ENCODE peak calls at places on chromosomes 11 and 22, in eight cellular contexts. P is GM12865, Z is IMR-90, U is upper lobe of right lung, D is testis, G is right lobe of liver, F is WERI-Rb-1, L is fibroblast of lung. V is an unnamed sample.

GRCh38 chr11:74820763-74821162 is 72.1 kb downstream of the RNF169 start:
- DNase-seq in D (no peak), U (no peak), P (no peak), Z (peak; percentile 99), L (peak; percentile 93), F (no peak), G (no peak), V (no peak)

GRCh38 chr11:83306385-83307080 is 20.4 kb upstream of the CCDC90B start:
- DNase-seq in U (no peak), P (no peak), F (no peak), L (no peak), D (no peak), Z (no peak), G (no peak), V (no peak)

GRCh38 chr11:19368726-19369364 is 128.1 kb upstream of the E2F8 start:
- DNase-seq in P (no peak), U (no peak), Z (no peak), G (no peak), F (no peak), D (no peak), L (peak; percentile 51), V (no peak)

GRCh38 chr22:23909258-23909898 is 15.2 kb downstream of the MIF start:
- DNase-seq in L (peak; percentile 36), Z (peak; percentile 44), F (no peak), U (no peak), P (no peak), G (peak; percentile 32), D (no peak), V (no peak)

GRCh38 chr22:18954941-18955571 is 19.0 kb upstream of the PRODH start:
- DNase-seq in D (no peak), Z (no peak), P (no peak), L (no peak), F (no peak), G (peak; percentile 47), U (peak; percentile 57), V (peak; percentile 77)

GRCh38 chr11:34052608-34053160 is 1.2 kb downstream of the CAPRIN1 start:
- DNase-seq in G (peak; percentile 58), F (peak; percentile 29), D (peak; percentile 30), U (peak; percentile 70), Z (no peak), P (peak; percentile 41), L (no peak), V (no peak)

GRCh38 chr11:21137813-21138212 is 468.4 kb downstream of the NELL1 start:
- DNase-seq in L (no peak), D (no peak), U (no peak), F (no peak), G (no peak), Z (no peak), P (no peak), V (no peak)

GRCh38 chr22:24190159-24190540 is 8.9 kb downstream of the SUSD2 start:
- DNase-seq in D (no peak), L (no peak), Z (no peak), U (no peak), P (no peak), G (no peak), F (no peak), V (peak; percentile 77)

GRCh38 chr11:31340903-31341572 is 28.5 kb downstream of the DCDC1 start:
- DNase-seq in G (no peak), F (peak; percentile 22), P (peak; percentile 46), L (peak; percentile 42), Z (peak; percentile 41), U (no peak), D (peak; percentile 23), V (no peak)

GRCh38 chr11:7941608-7942007 is at the start of gene OR10A3:
- DNase-seq in P (no peak), U (no peak), G (no peak), L (no peak), F (no peak), D (no peak), Z (no peak), V (no peak)

GRCh38 chr11:43987384-43988039 is 45.1 kb downstream of the C11orf96 start:
- DNase-seq in G (peak; percentile 86), D (peak; percentile 98), Z (peak; percentile 80), U (peak; percentile 82), F (peak; percentile 76), P (no peak), L (peak; percentile 62), V (no peak)

GRCh38 chr11:124796312-124796711 is 3.9 kb downstream of the MSANTD2 start:
- DNase-seq in L (no peak), G (no peak), Z (no peak), P (no peak), F (no peak), U (no peak), D (no peak), V (no peak)

GRCh38 chr22:41217553-41218157 is 12.5 kb downstream of the L3MBTL2 start:
- DNase-seq in U (peak; percentile 82), Z (peak; percentile 92), D (peak; percentile 69), L (peak; percentile 96), P (peak; percentile 68), G (no peak), F (peak; percentile 61), V (no peak)

GRCh38 chr11:27700351-27701261 is at the start of gene BDNF:
- DNase-seq in L (peak; percentile 45), G (no peak), Z (peak; percentile 60), D (peak; percentile 20), F (peak; percentile 30), P (peak; percentile 9), U (peak; percentile 65), V (peak; percentile 72)

GRCh38 chr11:27703453-27703852 is 3.2 kb upstream of the BDNF start:
- DNase-seq in L (peak; percentile 66), G (no peak), P (no peak), Z (peak; percentile 89), F (no peak), D (no peak), U (no peak), V (no peak)

GRCh38 chr11:27699242-27699925 is 871 bp downstream of the BDNF start:
- DNase-seq in L (peak; percentile 59), P (no peak), U (peak; percentile 54), Z (peak; percentile 55), D (no peak), F (peak; percentile 13), G (no peak), V (peak; percentile 82)

GRCh38 chr11:27699926-27700350 is 317 bp downstream of the BDNF start:
- DNase-seq in G (no peak), P (no peak), Z (no peak), D (no peak), L (no peak), U (peak; percentile 59), F (peak; percentile 8), V (peak; percentile 89)

DNA sequence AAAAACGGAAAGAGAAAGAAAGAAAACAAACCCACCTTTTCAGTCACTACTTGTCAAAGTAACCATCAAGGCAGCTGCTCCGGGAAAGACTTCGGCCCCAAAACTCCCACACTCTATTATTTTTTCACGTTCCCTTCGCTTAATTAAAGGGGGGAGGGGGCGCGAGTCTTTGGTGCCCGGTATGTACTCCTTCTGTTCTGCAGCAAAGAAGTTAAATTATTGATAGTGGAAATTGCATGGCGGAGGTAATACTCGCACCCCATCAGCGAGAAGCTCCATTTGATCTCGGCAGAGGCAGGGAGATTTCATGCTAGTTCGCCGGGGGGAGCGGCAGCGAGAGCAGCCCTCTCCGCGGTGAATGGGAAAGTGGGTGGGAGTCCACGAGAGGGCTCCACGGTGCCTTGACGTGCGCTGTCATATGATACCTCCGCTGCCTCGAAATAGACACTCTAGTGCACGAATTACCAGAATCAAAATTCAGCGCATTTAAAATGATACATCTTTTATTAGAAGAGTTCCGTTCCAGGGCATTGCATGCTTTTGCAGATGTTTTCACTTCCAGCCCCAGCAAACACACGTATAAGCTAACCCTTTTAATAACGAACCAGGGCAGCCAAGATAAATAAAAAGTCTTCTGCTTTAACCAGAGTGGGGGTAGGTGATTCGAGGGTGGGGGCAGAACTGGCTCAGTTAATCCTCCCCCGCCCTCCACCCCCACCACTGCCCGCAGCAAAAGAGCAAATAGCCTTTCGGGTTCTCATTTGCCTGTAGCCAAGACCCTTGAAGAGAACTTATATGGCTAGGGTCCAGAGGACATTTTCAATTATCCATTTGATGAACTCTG is 1.2 kb upstream of the BDNF start:
- DNase-seq in G (no peak), F (peak; percentile 55), U (peak; percentile 62), P (peak; percentile 36), L (peak; percentile 69), D (peak; percentile 52), Z (peak; percentile 89), V (no peak)
- TF ChIP-seq CTCF in G (no peak), F (peak; percentile 49), U (peak; percentile 7), P (peak; percentile 4), L (peak; percentile 23), D (no peak), Z (peak; percentile 56), V (peak; percentile 71)

GRCh38 chr11:102268985-102269470 is 48.3 kb upstream of the BIRC3 start:
- DNase-seq in Z (no peak), U (no peak), L (no peak), D (no peak), P (no peak), F (no peak), G (no peak), V (no peak)
- TF ChIP-seq CTCF in Z (no peak), U (no peak), L (no peak), D (no peak), P (no peak), F (no peak), G (no peak), V (peak; percentile 33)

GRCh38 chr11:67576742-67577475 is 6.7 kb upstream of the GSTP1 start:
- DNase-seq in F (peak; percentile 74), L (no peak), P (peak; percentile 43), U (no peak), G (no peak), Z (no peak), D (no peak), V (no peak)
- TF ChIP-seq CTCF in F (peak; percentile 74), L (no peak), P (peak; percentile 22), U (no peak), G (no peak), Z (no peak), D (no peak), V (no peak)

GRCh38 chr22:30889996-30890480 is 78.5 kb downstream of the MORC2 start:
- DNase-seq in U (peak; percentile 41), D (no peak), F (no peak), L (no peak), P (no peak), G (peak; percentile 32), Z (no peak), V (no peak)

GRCh38 chr22:30885591-30885990 is 83.0 kb downstream of the MORC2 start:
- DNase-seq in D (no peak), Z (no peak), G (no peak), F (no peak), L (no peak), P (no peak), U (peak; percentile 55), V (peak; percentile 77)

GRCh38 chr22:30887418-30887817 is 81.2 kb downstream of the MORC2 start:
- DNase-seq in G (peak; percentile 35), Z (no peak), F (no peak), P (no peak), U (peak; percentile 35), D (no peak), L (no peak), V (no peak)

GRCh38 chr22:30889268-30889995 is 79.1 kb downstream of the MORC2 start:
- DNase-seq in P (no peak), G (peak; percentile 42), D (no peak), Z (no peak), U (peak; percentile 39), L (no peak), F (no peak), V (no peak)

DNA sequence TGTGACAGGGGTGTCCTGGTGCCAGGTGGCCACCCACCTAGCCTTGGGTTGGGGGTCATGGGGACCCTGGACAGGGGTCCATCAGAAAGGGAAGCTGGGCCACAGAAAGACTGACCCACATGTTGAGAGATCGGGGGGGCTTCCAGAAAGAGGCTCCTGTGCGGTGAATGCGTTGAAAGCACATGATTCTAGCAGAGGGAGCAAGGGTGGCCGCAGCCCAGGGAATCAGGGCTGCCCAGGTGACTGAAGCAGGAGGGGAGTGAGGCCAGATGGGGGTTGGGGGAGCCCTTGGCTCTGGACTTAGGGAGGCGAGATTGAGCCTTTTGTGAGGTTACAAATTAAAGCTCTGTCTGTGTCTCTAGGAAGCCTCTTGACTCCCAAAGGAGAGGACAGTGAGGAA is 80.7 kb downstream of the MORC2 start:
- DNase-seq in G (peak; percentile 32), F (no peak), L (no peak), U (peak; percentile 44), P (no peak), Z (no peak), D (no peak), V (no peak)
- TF ChIP-seq CTCF in G (no peak), F (no peak), L (no peak), U (no peak), P (no peak), Z (no peak), D (no peak), V (no peak)